ENCODE peak calls at places on chromosomes 12 and 14, in seven cellular contexts. R is AG08396; E is T-helper 1 cell; P is stimulated activated CD4-positive, alpha-beta T cell treated with anti-CD3 and anti-CD28 coated beads, Interleukin-2, amount 100 ng/mL, for 48 hours; K is amniotic stem cell; D is NCI-H1436; M is KBM-7. L is an unnamed sample.

GRCh38 chr14:68961781-68962584 is 17.1 kb downstream of the ACTN1 start:
- DNase-seq in D (peak), E (no peak), P (no peak), K (no peak), M (no peak), R (no peak), L (no peak)

GRCh38 chr14:98136420-98136819 is 1135.6 kb downstream of the BCL11B start:
- DNase-seq in R (no peak), K (no peak), P (no peak), D (no peak), E (no peak), M (no peak), L (peak)

GRCh38 chr12:9378430-9378835 is 170.2 kb upstream of the PZP start:
- DNase-seq in R (no peak), E (no peak), M (peak), D (no peak), P (no peak), K (no peak), L (no peak)

GRCh38 chr12:75815756-75816155 is 215.8 kb downstream of the PHLDA1 start:
- DNase-seq in M (no peak), R (no peak), K (no peak), D (no peak), E (no peak), P (no peak), L (no peak)

GRCh38 chr14:88013750-88014349 is 8.9 kb downstream of the GPR65 start:
- DNase-seq in R (peak), P (no peak), M (peak), K (peak), D (peak), E (peak), L (peak)

GRCh38 chr12:24505366-24506025 is 443.4 kb downstream of the BCAT1 start:
- DNase-seq in M (no peak), K (no peak), R (no peak), E (no peak), P (no peak), D (no peak), L (no peak)

GRCh38 chr12:94098466-94098865 is 49.9 kb upstream of the PLXNC1 start:
- DNase-seq in D (no peak), K (no peak), R (peak), P (no peak), E (no peak), M (no peak), L (no peak)

GRCh38 chr14:67186789-67187188 is 2.5 kb upstream of the GARIN2 start:
- DNase-seq in M (no peak), D (no peak), P (no peak), E (no peak), R (no peak), K (no peak), L (no peak)

GRCh38 chr14:54857830-54858269 is 44.8 kb downstream of the GCH1 start:
- DNase-seq in E (no peak), D (no peak), M (peak), P (no peak), R (no peak), K (no peak), L (no peak)

GRCh38 chr12:80291108-80291754 is 152.8 kb upstream of the PTPRQ start:
- DNase-seq in D (no peak), M (no peak), R (no peak), K (no peak), P (no peak), E (no peak), L (no peak)

GRCh38 chr12:63948211-63948610 is 103.7 kb downstream of the SRGAP1 start:
- DNase-seq in K (no peak), D (no peak), E (no peak), M (no peak), P (no peak), R (no peak), L (no peak)

GRCh38 chr14:51651388-51652167 is at the start of gene FRMD6:
- DNase-seq in M (peak), E (peak), P (peak), R (peak), K (peak), D (peak), L (peak)

GRCh38 chr12:58640314-58640713 is 280.0 kb downstream of the LRIG3 start:
- DNase-seq in K (no peak), M (no peak), P (no peak), D (no peak), E (no peak), R (no peak), L (no peak)